ENCODE peak calls at places on chromosomes 5 and 9, in four cellular contexts. P, I, Z and E are unnamed samples.

GRCh38 chr5:168291281-168291960 is at the start of gene WWC1:
- DNase-seq in Z (peak; percentile 91), I (peak; percentile 84), P (no peak), E (peak; percentile 96)

GRCh38 chr9:126056312-126057021 is 270.2 kb upstream of the MVB12B start:
- DNase-seq in P (no peak), I (no peak), Z (no peak), E (no peak)

GRCh38 chr5:140840978-140841962 is at the start of gene PCDHA8:
- DNase-seq in Z (peak; percentile 66), P (no peak), I (no peak), E (no peak)

GRCh38 chr9:135334953-135335460 is 144.6 kb upstream of the PPP1R26 start:
- DNase-seq in Z (no peak), I (no peak), P (no peak), E (no peak)

GRCh38 chr5:142816577-142816976 is 46.4 kb downstream of the ARHGAP26 start:
- DNase-seq in P (peak; percentile 56), I (peak; percentile 50), Z (no peak), E (no peak)

GRCh38 chr5:143198332-143198731 is 205.2 kb downstream of the NR3C1 start:
- DNase-seq in P (no peak), I (no peak), Z (no peak), E (no peak)

GRCh38 chr9:110545705-110546104 is 33.8 kb downstream of the SVEP1 start:
- DNase-seq in Z (no peak), I (peak; percentile 45), P (peak; percentile 4), E (no peak)

GRCh38 chr5:179307006-179307800 is 38.1 kb downstream of the ADAMTS2 start:
- DNase-seq in Z (no peak), I (no peak), P (no peak), E (peak; percentile 25)

GRCh38 chr5:168401880-168402279 is 84.4 kb upstream of the RARS1 start:
- DNase-seq in P (no peak), Z (no peak), I (peak; percentile 40), E (peak; percentile 19)

GRCh38 chr9:88533951-88534455 is 975 bp upstream of the NXNL2 start:
- DNase-seq in Z (peak; percentile 68), P (no peak), I (no peak), E (peak; percentile 57)

GRCh38 chr9:131395027-131395744 is 1.3 kb downstream of the PRRC2B start:
- DNase-seq in Z (peak; percentile 68), P (no peak), I (peak; percentile 58), E (no peak)

GRCh38 chr5:176519810-176520720 is 17.1 kb downstream of the RNF44 start:
- DNase-seq in Z (no peak), I (no peak), P (no peak), E (no peak)

GRCh38 chr5:32760091-32760509 is 49.0 kb downstream of the NPR3 start:
- DNase-seq in Z (no peak), I (no peak), P (no peak), E (no peak)

GRCh38 chr5:63483338-63483737 is 478.9 kb downstream of the HTR1A start:
- DNase-seq in P (no peak), I (no peak), Z (no peak), E (no peak)

GRCh38 chr9:121499427-121500164 is at the start of gene GGTA1:
- DNase-seq in Z (peak; percentile 59), P (peak; percentile 73), I (peak; percentile 27), E (peak; percentile 50)

GRCh38 chr5:34686762-34687268 is 30.7 kb downstream of the RAI14 start:
- DNase-seq in P (peak; percentile 83), Z (no peak), I (no peak), E (peak; percentile 90)

GRCh38 chr9:118444403-118444802 is 740.2 kb downstream of the TLR4 start:
- DNase-seq in I (no peak), P (no peak), Z (no peak), E (no peak)

GRCh38 chr5:143476601-143477211 is 73.2 kb upstream of the NR3C1 start:
- DNase-seq in Z (no peak), I (no peak), P (no peak), E (no peak)

GRCh38 chr5:75547826-75548225 is 36.1 kb downstream of the POLK start:
- DNase-seq in Z (no peak), I (no peak), P (no peak), E (no peak)

GRCh38 chr5:7916171-7916804 is 47.3 kb downstream of the MTRR start:
- DNase-seq in I (no peak), P (no peak), Z (no peak), E (no peak)

GRCh38 chr9:101201626-101202025 is 173.1 kb downstream of the PLPPR1 start:
- DNase-seq in I (no peak), P (peak; percentile 40), Z (no peak), E (no peak)

GRCh38 chr5:124628721-124629596 is 117.5 kb downstream of the ZNF608 start:
- DNase-seq in P (no peak), I (no peak), Z (peak; percentile 76), E (peak; percentile 55)

GRCh38 chr9:36551129-36551528 is 21.6 kb upstream of the MELK start:
- DNase-seq in I (no peak), Z (no peak), P (no peak), E (no peak)

GRCh38 chr9:135240222-135240621 is 152.8 kb downstream of the OLFM1 start:
- DNase-seq in I (no peak), P (no peak), Z (no peak), E (no peak)

GRCh38 chr9:13113751-13114150 is 165.7 kb downstream of the MPDZ start:
- DNase-seq in P (no peak), I (no peak), Z (no peak), E (no peak)

GRCh38 chr5:89878140-89878570 is 531.4 kb downstream of the CETN3 start:
- DNase-seq in I (peak; percentile 30), Z (no peak), P (no peak), E (no peak)

GRCh38 chr5:137504916-137505315 is 5.8 kb upstream of the SPOCK1 start:
- DNase-seq in P (no peak), I (no peak), Z (no peak), E (no peak)

GRCh38 chr9:89754223-89754622 is 149.4 kb downstream of the GADD45G start:
- DNase-seq in Z (no peak), I (no peak), P (no peak), E (no peak)

GRCh38 chr9:24545285-24545684 is 412 bp downstream of the IZUMO3 start:
- DNase-seq in Z (no peak), I (no peak), P (no peak), E (no peak)

DNA sequence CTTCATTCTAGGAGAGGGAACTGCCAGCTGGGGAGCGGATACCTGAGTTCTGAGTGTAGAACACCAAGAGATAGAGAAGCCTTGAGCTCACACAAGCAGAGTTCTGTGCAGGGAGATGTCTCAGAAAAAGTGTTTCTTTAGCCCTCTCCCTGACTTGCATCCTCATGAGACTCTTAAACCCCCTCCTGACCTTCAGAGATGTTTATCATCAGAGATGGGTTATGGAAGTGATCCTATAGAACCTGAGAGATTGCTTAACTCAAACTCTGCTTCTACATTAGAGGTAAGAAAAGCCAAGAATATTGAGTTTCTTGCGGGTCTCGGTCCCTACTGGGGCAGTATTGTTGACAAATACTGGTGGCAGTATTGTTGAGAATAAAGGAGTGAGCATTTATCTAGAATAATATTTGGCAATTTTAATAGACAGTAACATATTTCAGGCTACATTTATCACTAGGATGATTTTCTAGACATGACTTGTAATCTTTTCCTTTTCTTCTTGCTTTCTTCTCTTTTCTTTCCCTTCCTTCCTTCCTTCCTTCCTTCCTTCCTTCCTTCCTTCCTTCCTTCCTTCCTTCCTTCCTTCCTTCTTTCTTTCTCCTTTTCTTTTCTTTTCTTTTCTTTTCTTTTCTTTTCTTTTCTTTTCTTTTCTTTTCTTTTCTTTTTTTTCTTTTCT is at the start of gene IZUMO3:
- DNase-seq in P (no peak), Z (no peak), I (no peak), E (no peak)
- H3K9me3 ChIP-seq in P (no peaks in the 10 kb centered on the region), Z (no peaks in the 10 kb centered on the region), I (no peaks in the 10 kb centered on the region), E (no peaks in the 10 kb centered on the region)

DNA sequence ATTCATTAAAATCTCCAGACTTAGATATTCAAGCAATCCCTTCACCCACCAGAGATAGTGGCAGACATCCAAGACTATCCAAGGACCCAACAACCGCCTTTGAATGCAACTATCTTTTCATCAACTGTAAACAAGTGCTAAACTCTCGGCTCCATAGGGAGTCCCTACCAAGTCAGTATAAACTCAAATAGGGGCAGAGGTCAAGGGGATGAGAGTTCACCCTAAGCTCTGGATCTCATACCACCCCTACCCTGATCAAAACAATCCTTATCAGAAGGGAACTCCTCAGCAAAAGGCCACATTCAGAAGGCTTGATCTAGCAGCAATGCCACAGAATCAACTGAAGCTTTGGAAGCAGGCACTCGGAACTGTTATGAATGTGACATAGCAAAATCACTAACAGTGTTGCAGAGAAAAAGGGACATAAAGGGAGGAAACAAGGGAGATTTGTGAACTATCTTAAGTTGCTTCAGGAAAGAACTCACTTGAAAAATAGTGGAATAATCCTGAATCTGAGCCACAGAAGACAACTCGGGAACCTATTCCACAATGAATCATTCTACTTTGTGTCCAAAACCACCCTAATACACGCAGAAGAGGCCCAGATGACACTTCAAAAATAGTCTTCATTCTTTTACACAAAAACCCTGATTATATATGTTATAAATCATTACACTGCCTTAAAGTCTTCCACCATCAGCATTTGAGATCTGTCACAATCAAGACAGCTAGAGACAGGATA is 49.8 kb downstream of the NR6A1 start:
- DNase-seq in Z (no peak), I (no peak), P (no peak), E (no peak)
- H3K4me1 ChIP-seq in Z (peaks cover 7% of the 10 kb centered on the region), I (no peaks in the 10 kb centered on the region), P (peaks cover 4% of the 10 kb centered on the region), E (peaks cover 37% of the 10 kb centered on the region)

DNA sequence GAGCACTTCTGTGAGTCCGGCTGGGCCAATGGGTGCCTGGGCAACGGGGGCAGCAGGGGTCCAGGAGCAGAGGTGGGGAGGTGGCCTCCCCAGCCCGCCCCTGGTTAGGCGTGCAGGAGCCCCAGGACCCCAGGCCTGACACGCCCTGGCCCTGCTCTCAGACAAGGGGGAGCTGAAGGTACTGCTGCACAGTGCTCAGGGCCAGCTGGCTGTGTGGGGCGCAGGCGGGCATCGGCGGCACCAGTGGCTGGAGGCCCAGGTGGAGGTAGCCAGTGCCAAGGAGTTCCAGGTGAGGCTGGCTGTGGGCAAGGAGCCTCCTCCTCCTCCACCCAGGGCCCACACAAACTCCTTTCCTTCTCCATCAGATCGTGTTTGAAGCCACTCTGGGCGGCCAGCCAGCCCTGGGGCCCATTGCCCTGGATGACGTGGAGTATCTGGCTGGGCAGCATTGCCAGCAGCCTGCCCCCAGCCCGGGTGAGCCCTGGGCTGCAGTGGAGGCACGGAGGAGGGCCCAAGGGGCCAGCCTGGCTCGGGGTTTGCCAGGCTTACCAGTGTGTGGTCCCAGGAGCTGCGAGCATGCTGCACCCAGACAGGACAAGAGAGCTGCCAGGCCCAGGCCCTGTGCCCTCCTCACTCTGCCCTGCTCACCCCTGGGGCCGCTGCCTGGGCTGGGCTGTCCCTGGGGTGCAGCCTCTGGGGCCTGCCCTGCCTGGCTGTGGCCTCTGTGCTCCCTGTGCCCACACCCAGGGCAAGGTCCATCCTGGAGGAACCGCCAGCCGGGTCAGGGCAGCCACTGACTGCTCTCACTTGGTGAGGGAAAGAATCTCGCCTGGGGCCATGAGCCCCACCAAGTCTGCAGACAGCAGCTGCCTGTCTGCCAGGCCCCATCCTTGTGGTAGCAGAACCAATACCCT is 7.0 kb downstream of the MAMDC4 start:
- DNase-seq in I (peak; percentile 69), Z (no peak), P (peak; percentile 53), E (no peak)
- TF ChIP-seq CTCF in I (no peak), Z (no peak), P (no peak), E (no peak)

DNA sequence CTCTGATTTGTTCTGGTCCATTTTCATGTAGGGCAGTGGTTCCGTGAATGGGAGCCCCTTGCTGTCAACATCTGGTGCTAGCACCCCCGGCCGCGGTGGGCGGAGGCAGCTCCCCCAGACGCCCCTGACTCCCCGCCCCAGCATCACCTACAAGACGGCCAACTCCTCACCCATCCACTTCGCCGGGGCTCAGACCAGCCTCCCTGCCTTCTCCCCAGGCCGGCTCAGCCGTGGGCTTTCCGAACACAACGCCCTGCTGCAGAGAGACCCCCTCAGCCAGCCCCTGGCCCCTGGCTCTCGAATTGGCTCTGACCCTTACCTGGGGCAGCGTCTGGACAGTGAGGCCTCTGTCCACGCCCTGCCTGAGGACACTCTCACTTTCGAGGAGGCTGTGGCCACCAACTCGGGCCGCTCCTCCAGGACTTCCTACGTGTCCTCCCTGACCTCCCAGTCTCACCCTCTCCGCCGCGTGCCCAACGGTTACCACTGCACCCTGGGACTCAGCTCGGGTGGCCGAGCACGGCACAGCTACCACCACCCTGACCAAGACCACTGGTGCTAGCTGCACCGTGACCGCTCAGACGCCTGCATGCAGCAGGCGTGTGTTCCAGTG is 244.0 kb downstream of the CACNA1B start:
- DNase-seq in I (no peak), Z (no peak), P (no peak), E (no peak)
- H3K9me3 ChIP-seq in I (no peaks in the 10 kb centered on the region), Z (peaks cover 59% of the 10 kb centered on the region), P (no peaks in the 10 kb centered on the region), E (no peaks in the 10 kb centered on the region)